ENCODE peak calls at places on chromosomes 11 and 22, in seven cellular contexts. H is ovary, U is lower leg skin, B is Peyer's patch, V is heart left ventricle, Y is tibial nerve, S is lower lobe of right lung. R is an unnamed sample.

GRCh38 chr11:72705442-72706365 is 31.5 kb upstream of the PDE2A start:
- DNase-seq in H (no peak), U (no peak), B (no peak), V (no peak), Y (no peak), S (no peak), R (no peak)

GRCh38 chr11:63845305-63845704 is 6.4 kb downstream of the MARK2 start:
- DNase-seq in H (no peak), U (no peak), B (no peak), V (no peak), Y (no peak), S (no peak), R (no peak)

GRCh38 chr22:36385491-36386350 is 2.0 kb downstream of the MYH9 start:
- DNase-seq in H (no peak), U (no peak), B (peak), V (peak), Y (no peak), S (peak), R (no peak)

GRCh38 chr11:62909107-62909894 is 11.9 kb downstream of the CHRM1 start:
- DNase-seq in H (no peak), U (peak), B (no peak), V (peak), Y (peak), S (peak), R (no peak)

GRCh38 chr22:36104988-36105387 is 55.6 kb downstream of the APOL3 start:
- DNase-seq in H (no peak), U (no peak), B (no peak), V (no peak), Y (no peak), S (peak), R (no peak)

GRCh38 chr11:32366671-32367070 is 68.7 kb downstream of the WT1 start:
- DNase-seq in H (no peak), U (no peak), B (no peak), V (no peak), Y (no peak), S (no peak), R (no peak)

GRCh38 chr11:84857746-84858145 is 769.4 kb downstream of the DLG2 start:
- DNase-seq in H (no peak), U (no peak), B (no peak), V (no peak), Y (no peak), S (no peak), R (no peak)

GRCh38 chr11:128741928-128742327 is 48.1 kb downstream of the FLI1 start:
- DNase-seq in H (no peak), U (no peak), B (no peak), V (no peak), Y (no peak), S (no peak), R (no peak)

GRCh38 chr11:126423154-126423553 is 67.7 kb downstream of the ST3GAL4 start:
- DNase-seq in H (no peak), U (no peak), B (no peak), V (no peak), Y (no peak), S (no peak), R (no peak)

GRCh38 chr11:87284306-87284705 is 246.6 kb downstream of the TMEM135 start:
- DNase-seq in H (no peak), U (no peak), B (no peak), V (no peak), Y (no peak), S (no peak), R (no peak)

GRCh38 chr22:38120359-38121110 is 10.1 kb upstream of the BAIAP2L2 start:
- DNase-seq in H (no peak), U (no peak), B (no peak), V (no peak), Y (no peak), S (peak), R (no peak)

GRCh38 chr11:72582206-72583176 is 91.7 kb downstream of the PDE2A start:
- DNase-seq in H (no peak), U (no peak), B (no peak), V (no peak), Y (no peak), S (peak), R (no peak)

GRCh38 chr11:75276696-75277095 is 36.1 kb downstream of the TPBGL start:
- DNase-seq in H (no peak), U (peak), B (no peak), V (peak), Y (no peak), S (no peak), R (no peak)

GRCh38 chr11:75560644-75561043 is 1.4 kb upstream of the SERPINH1 start:
- DNase-seq in H (no peak), U (no peak), B (no peak), V (peak), Y (no peak), S (no peak), R (no peak)

GRCh38 chr22:38815844-38816243 is 21.9 kb upstream of the DNAL4 start:
- DNase-seq in H (no peak), U (no peak), B (no peak), V (no peak), Y (no peak), S (no peak), R (no peak)

GRCh38 chr22:46983046-46983445 is 220.6 kb downstream of the TBC1D22A start:
- DNase-seq in H (no peak), U (no peak), B (no peak), V (no peak), Y (no peak), S (no peak), R (no peak)

GRCh38 chr11:61120865-61121831 is 18.9 kb downstream of the CD5 start:
- DNase-seq in H (peak), U (no peak), B (no peak), V (peak), Y (no peak), S (no peak), R (peak)

GRCh38 chr11:126082251-126083109 is 19.8 kb upstream of the CDON start:
- DNase-seq in H (no peak), U (peak), B (no peak), V (no peak), Y (no peak), S (no peak), R (no peak)

GRCh38 chr11:67262731-67263675 is 3.3 kb upstream of the GRK2 start:
- DNase-seq in H (peak), U (peak), B (peak), V (peak), Y (peak), S (peak), R (peak)

GRCh38 chr11:120527111-120527748 is 15.7 kb downstream of the GRIK4 start:
- DNase-seq in H (peak), U (no peak), B (no peak), V (no peak), Y (no peak), S (no peak), R (no peak)

GRCh38 chr11:93767018-93767417 is 17.1 kb upstream of the MED17 start:
- DNase-seq in H (no peak), U (no peak), B (no peak), V (no peak), Y (no peak), S (no peak), R (no peak)

GRCh38 chr11:70732493-70733206 is 334.3 kb downstream of the CTTN start:
- DNase-seq in H (no peak), U (no peak), B (no peak), V (peak), Y (no peak), S (peak), R (no peak)
- TF ChIP-seq CTCF in H (no peak), U (no peak), B (no peak), V (no peak), Y (no peak), S (no peak), R (no peak)

GRCh38 chr11:97092823-97093222 is 703.0 kb downstream of the JRKL start:
- DNase-seq in H (no peak), U (no peak), B (no peak), V (no peak), Y (no peak), S (no peak), R (no peak)
- TF ChIP-seq CTCF in H (no peak), U (no peak), B (no peak), V (peak), Y (no peak), S (no peak), R (no peak)

GRCh38 chr11:65059959-65060824 is 1.8 kb upstream of the NAALADL1 start:
- DNase-seq in H (no peak), U (no peak), B (no peak), V (no peak), Y (no peak), S (no peak), R (no peak)

GRCh38 chr11:65059523-65059922 is 1.2 kb upstream of the NAALADL1 start:
- DNase-seq in H (no peak), U (no peak), B (no peak), V (no peak), Y (no peak), S (no peak), R (no peak)

GRCh38 chr11:65063532-65063931 is 5.2 kb upstream of the NAALADL1 start:
- DNase-seq in H (no peak), U (no peak), B (no peak), V (no peak), Y (no peak), S (no peak), R (no peak)

GRCh38 chr11:65058419-65059054 is at the start of gene NAALADL1:
- DNase-seq in H (no peak), U (no peak), B (no peak), V (no peak), Y (no peak), S (no peak), R (no peak)

DNA sequence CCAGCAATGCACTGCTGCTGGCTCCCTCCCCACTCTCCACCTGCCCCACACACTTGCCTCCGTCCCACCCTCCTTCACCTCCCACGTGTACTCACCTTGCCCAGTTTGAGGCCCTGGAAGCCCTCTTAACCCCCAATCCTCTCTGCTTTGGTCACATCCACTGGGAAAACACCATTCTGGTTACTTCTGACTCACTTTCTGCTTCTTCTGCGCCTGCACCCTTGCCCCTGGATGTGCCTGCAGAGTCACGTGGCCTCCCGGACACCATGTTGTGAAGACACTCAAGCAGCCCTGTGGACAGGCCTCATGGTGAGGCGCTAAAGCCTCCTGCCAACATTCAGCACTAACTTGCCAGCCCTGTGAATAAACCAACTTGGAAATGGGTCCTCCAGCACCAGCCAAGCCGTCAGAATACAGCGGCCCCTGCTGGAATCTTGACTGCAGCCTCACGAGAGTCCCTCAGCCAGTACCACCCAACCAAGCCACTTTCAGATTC is 2.6 kb upstream of the NAALADL1 start:
- DNase-seq in H (no peak), U (no peak), B (no peak), V (no peak), Y (no peak), S (no peak), R (no peak)
- TF ChIP-seq CTCF in H (no peak), U (no peak), B (no peak), V (no peak), Y (no peak), S (peak), R (no peak)

DNA sequence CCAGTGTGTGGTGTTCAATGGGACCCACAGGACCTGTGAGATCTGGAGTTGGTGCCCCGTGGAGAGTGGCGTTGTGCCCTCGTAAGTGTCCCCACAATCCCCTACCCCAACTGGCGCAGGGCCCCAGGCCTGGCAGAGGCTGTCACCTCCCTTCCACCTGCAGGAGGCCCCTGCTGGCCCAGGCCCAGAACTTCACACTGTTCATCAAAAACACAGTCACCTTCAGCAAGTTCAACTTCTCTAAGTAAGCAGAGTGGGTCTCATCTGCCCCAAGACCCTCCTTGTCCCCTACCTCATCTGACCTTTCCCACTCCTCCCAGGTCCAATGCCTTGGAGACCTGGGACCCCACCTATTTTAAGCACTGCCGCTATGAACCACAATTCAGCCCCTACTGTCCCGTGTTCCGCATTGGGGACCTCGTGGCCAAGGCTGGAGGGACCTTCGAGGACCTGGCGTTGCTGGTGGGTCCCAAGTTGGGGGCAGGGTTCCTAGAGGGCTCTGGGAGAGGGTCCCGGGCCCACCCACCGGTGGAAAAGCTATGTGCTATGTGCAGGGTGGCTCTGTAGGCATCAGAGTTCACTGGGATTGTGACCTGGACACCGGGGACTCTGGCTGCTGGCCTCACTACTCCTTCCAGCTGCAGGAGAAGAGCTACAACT is 8.1 kb downstream of the P2RX6 start:
- DNase-seq in H (no peak), U (no peak), B (no peak), V (no peak), Y (no peak), S (no peak), R (no peak)
- TF ChIP-seq CTCF in H (no peak), U (no peak), B (no peak), V (no peak), Y (no peak), S (no peak), R (peak)

GRCh38 chr11:46238078-46238966 is 39.1 kb upstream of the CREB3L1 start:
- DNase-seq in H (peak), U (peak), B (peak), V (peak), Y (peak), S (peak), R (peak)
- TF ChIP-seq CTCF in H (no peak), U (no peak), B (peak), V (no peak), Y (no peak), S (no peak), R (no peak)

GRCh38 chr11:65742353-65742752 is 21.8 kb upstream of the RNASEH2C start:
- DNase-seq in H (no peak), U (no peak), B (no peak), V (no peak), Y (no peak), S (no peak), R (no peak)

GRCh38 chr11:65741185-65741584 is 20.6 kb upstream of the RNASEH2C start:
- DNase-seq in H (no peak), U (no peak), B (no peak), V (no peak), Y (no peak), S (no peak), R (no peak)

GRCh38 chr11:65745049-65745448 is 24.5 kb upstream of the RNASEH2C start:
- DNase-seq in H (no peak), U (no peak), B (no peak), V (no peak), Y (no peak), S (no peak), R (no peak)

GRCh38 chr11:65744699-65745042 is 24.1 kb upstream of the RNASEH2C start:
- DNase-seq in H (no peak), U (no peak), B (no peak), V (no peak), Y (no peak), S (no peak), R (no peak)

GRCh38 chr11:65743928-65744698 is 23.5 kb upstream of the RNASEH2C start:
- DNase-seq in H (no peak), U (no peak), B (no peak), V (no peak), Y (no peak), S (no peak), R (no peak)
- TF ChIP-seq CTCF in H (no peak), U (no peak), B (peak), V (no peak), Y (no peak), S (no peak), R (no peak)

R was measured in GM13977.